ENCODE peak calls at places on chromosomes 12 and 14, in seven cellular contexts. One of them, this sample, is unnamed. For H3K4me1, the result is how much of the 10 kb centered on the place peaks cover.

GRCh38 chr14:42421377-42422078 is 814.9 kb downstream of the LRFN5 start:
- DNase-seq in Panc1: no peak
- DNase-seq in endothelial cell of umbilical vein: no peak
- DNase-seq in GM23338: no peak
- DNase-seq in prostate gland: no peak
- DNase-seq in HCT116: no peak
- DNase-seq in transverse colon: no peak
- DNase-seq in this sample: no peak

GRCh38 chr14:57831981-57832380 is 33.9 kb downstream of the SLC35F4 start:
- DNase-seq in Panc1: no peak
- DNase-seq in endothelial cell of umbilical vein: no peak
- DNase-seq in GM23338: peak
- DNase-seq in prostate gland: no peak
- DNase-seq in HCT116: no peak
- DNase-seq in transverse colon: no peak
- DNase-seq in this sample: no peak

GRCh38 chr14:74140374-74140850 is 55.7 kb downstream of the LIN52 start:
- DNase-seq in Panc1: no peak
- DNase-seq in endothelial cell of umbilical vein: peak
- DNase-seq in GM23338: peak
- DNase-seq in prostate gland: no peak
- DNase-seq in HCT116: no peak
- DNase-seq in transverse colon: peak
- DNase-seq in this sample: peak

GRCh38 chr14:55964081-55964480 is 154.1 kb upstream of the PELI2 start:
- DNase-seq in Panc1: no peak
- DNase-seq in endothelial cell of umbilical vein: no peak
- DNase-seq in GM23338: no peak
- DNase-seq in prostate gland: no peak
- DNase-seq in HCT116: no peak
- DNase-seq in transverse colon: no peak
- DNase-seq in this sample: no peak

GRCh38 chr14:23577710-23578392 is 739 bp downstream of the JPH4 start:
- DNase-seq in Panc1: no peak
- DNase-seq in endothelial cell of umbilical vein: no peak
- DNase-seq in GM23338: peak
- DNase-seq in prostate gland: no peak
- DNase-seq in HCT116: no peak
- DNase-seq in transverse colon: no peak
- DNase-seq in this sample: peak

GRCh38 chr12:22670762-22671161 is 45.8 kb downstream of the ETNK1 start:
- DNase-seq in Panc1: no peak
- DNase-seq in endothelial cell of umbilical vein: peak
- DNase-seq in GM23338: no peak
- DNase-seq in prostate gland: no peak
- DNase-seq in HCT116: no peak
- DNase-seq in transverse colon: no peak
- DNase-seq in this sample: no peak

GRCh38 chr14:52442602-52443001 is 109.7 kb downstream of the TXNDC16 start:
- DNase-seq in Panc1: no peak
- DNase-seq in endothelial cell of umbilical vein: no peak
- DNase-seq in GM23338: no peak
- DNase-seq in prostate gland: no peak
- DNase-seq in HCT116: no peak
- DNase-seq in transverse colon: no peak
- DNase-seq in this sample: no peak

GRCh38 chr12:26987634-26988424 is 26.4 kb downstream of the TM7SF3 start:
- DNase-seq in Panc1: no peak
- DNase-seq in endothelial cell of umbilical vein: no peak
- DNase-seq in GM23338: no peak
- DNase-seq in prostate gland: no peak
- DNase-seq in HCT116: no peak
- DNase-seq in transverse colon: no peak
- DNase-seq in this sample: no peak

GRCh38 chr12:65004270-65004669 is 116.8 kb downstream of the WIF1 start:
- DNase-seq in Panc1: no peak
- DNase-seq in endothelial cell of umbilical vein: no peak
- DNase-seq in GM23338: no peak
- DNase-seq in prostate gland: peak
- DNase-seq in HCT116: no peak
- DNase-seq in transverse colon: no peak
- DNase-seq in this sample: no peak

GRCh38 chr14:31024042-31024480 is 1.4 kb upstream of the AP4S1 start:
- DNase-seq in Panc1: no peak
- DNase-seq in endothelial cell of umbilical vein: peak
- DNase-seq in GM23338: no peak
- DNase-seq in prostate gland: no peak
- DNase-seq in HCT116: no peak
- DNase-seq in transverse colon: no peak
- DNase-seq in this sample: no peak

GRCh38 chr14:32077081-32078029 is at the start of gene ARHGAP5:
- DNase-seq in Panc1: no peak
- DNase-seq in endothelial cell of umbilical vein: peak
- DNase-seq in GM23338: peak
- DNase-seq in prostate gland: no peak
- DNase-seq in HCT116: no peak
- DNase-seq in transverse colon: peak
- DNase-seq in this sample: peak

GRCh38 chr12:56042430-56043203 is 899 bp downstream of the RPS26 start:
- DNase-seq in Panc1: no peak
- DNase-seq in endothelial cell of umbilical vein: no peak
- DNase-seq in GM23338: no peak
- DNase-seq in prostate gland: no peak
- DNase-seq in HCT116: no peak
- DNase-seq in transverse colon: peak
- DNase-seq in this sample: no peak

GRCh38 chr14:74582910-74583581 is 29.0 kb downstream of the LTBP2 start:
- DNase-seq in Panc1: no peak
- DNase-seq in endothelial cell of umbilical vein: peak
- DNase-seq in GM23338: no peak
- DNase-seq in prostate gland: no peak
- DNase-seq in HCT116: no peak
- DNase-seq in transverse colon: no peak
- DNase-seq in this sample: no peak

GRCh38 chr14:64778114-64778754 is 74.0 kb downstream of the PLEKHG3 start:
- DNase-seq in Panc1: no peak
- DNase-seq in endothelial cell of umbilical vein: no peak
- DNase-seq in GM23338: no peak
- DNase-seq in prostate gland: no peak
- DNase-seq in HCT116: no peak
- DNase-seq in transverse colon: no peak
- DNase-seq in this sample: no peak

GRCh38 chr12:117328556-117329100 is 32.8 kb downstream of the NOS1 start:
- DNase-seq in Panc1: no peak
- DNase-seq in endothelial cell of umbilical vein: no peak
- DNase-seq in GM23338: no peak
- DNase-seq in prostate gland: no peak
- DNase-seq in HCT116: no peak
- DNase-seq in transverse colon: no peak
- DNase-seq in this sample: no peak

GRCh38 chr14:50425816-50426215 is 29.1 kb upstream of the CDKL1 start:
- DNase-seq in Panc1: no peak
- DNase-seq in endothelial cell of umbilical vein: no peak
- DNase-seq in GM23338: no peak
- DNase-seq in prostate gland: no peak
- DNase-seq in HCT116: no peak
- DNase-seq in transverse colon: no peak
- DNase-seq in this sample: no peak

GRCh38 chr14:103973354-103973753 is 31.0 kb upstream of the RD3L start:
- DNase-seq in Panc1: no peak
- DNase-seq in endothelial cell of umbilical vein: no peak
- DNase-seq in GM23338: no peak
- DNase-seq in prostate gland: no peak
- DNase-seq in HCT116: no peak
- DNase-seq in transverse colon: no peak
- DNase-seq in this sample: no peak

GRCh38 chr12:93847517-93848452 is 170.6 kb downstream of the CRADD start:
- DNase-seq in Panc1: no peak
- DNase-seq in endothelial cell of umbilical vein: no peak
- DNase-seq in GM23338: no peak
- DNase-seq in prostate gland: no peak
- DNase-seq in HCT116: no peak
- DNase-seq in transverse colon: no peak
- DNase-seq in this sample: no peak

GRCh38 chr14:32478027-32478426 is 148.9 kb downstream of the AKAP6 start:
- DNase-seq in Panc1: no peak
- DNase-seq in endothelial cell of umbilical vein: no peak
- DNase-seq in GM23338: no peak
- DNase-seq in prostate gland: no peak
- DNase-seq in HCT116: no peak
- DNase-seq in transverse colon: no peak
- DNase-seq in this sample: no peak

GRCh38 chr14:105315941-105316562 is 1.5 kb downstream of the PACS2 start:
- DNase-seq in Panc1: no peak
- DNase-seq in endothelial cell of umbilical vein: no peak
- DNase-seq in GM23338: no peak
- DNase-seq in prostate gland: no peak
- DNase-seq in HCT116: no peak
- DNase-seq in transverse colon: no peak
- DNase-seq in this sample: no peak

GRCh38 chr14:56840221-56840620 is 29.9 kb upstream of the OTX2 start:
- DNase-seq in Panc1: no peak
- DNase-seq in endothelial cell of umbilical vein: no peak
- DNase-seq in GM23338: no peak
- DNase-seq in prostate gland: no peak
- DNase-seq in HCT116: no peak
- DNase-seq in transverse colon: no peak
- DNase-seq in this sample: no peak

GRCh38 chr12:91331371-91331770 is 148.8 kb upstream of the DCN start:
- DNase-seq in Panc1: no peak
- DNase-seq in endothelial cell of umbilical vein: no peak
- DNase-seq in GM23338: no peak
- DNase-seq in prostate gland: no peak
- DNase-seq in HCT116: no peak
- DNase-seq in transverse colon: no peak
- DNase-seq in this sample: no peak

GRCh38 chr12:113088037-113088436 is 31.5 kb downstream of the DTX1 start:
- DNase-seq in Panc1: no peak
- DNase-seq in endothelial cell of umbilical vein: no peak
- DNase-seq in GM23338: no peak
- DNase-seq in prostate gland: no peak
- DNase-seq in HCT116: no peak
- DNase-seq in transverse colon: no peak
- DNase-seq in this sample: no peak

GRCh38 chr14:60657609-60657983 is 8.3 kb upstream of the SIX1 start:
- DNase-seq in Panc1: no peak
- DNase-seq in endothelial cell of umbilical vein: no peak
- DNase-seq in GM23338: peak
- DNase-seq in prostate gland: no peak
- DNase-seq in HCT116: no peak
- DNase-seq in transverse colon: no peak
- DNase-seq in this sample: no peak

GRCh38 chr12:64883264-64884163 is 59.1 kb downstream of the TBC1D30 start:
- DNase-seq in Panc1: no peak
- DNase-seq in endothelial cell of umbilical vein: no peak
- DNase-seq in GM23338: peak
- DNase-seq in prostate gland: no peak
- DNase-seq in HCT116: no peak
- DNase-seq in transverse colon: no peak
- DNase-seq in this sample: no peak

GRCh38 chr14:69183735-69184134 is 7.6 kb upstream of the EXD2 start:
- DNase-seq in Panc1: no peak
- DNase-seq in endothelial cell of umbilical vein: no peak
- DNase-seq in GM23338: peak
- DNase-seq in prostate gland: no peak
- DNase-seq in HCT116: no peak
- DNase-seq in transverse colon: no peak
- DNase-seq in this sample: no peak

GRCh38 chr14:25461780-25462179 is 411.8 kb upstream of the STXBP6 start:
- DNase-seq in Panc1: no peak
- DNase-seq in endothelial cell of umbilical vein: no peak
- DNase-seq in GM23338: peak
- DNase-seq in prostate gland: no peak
- DNase-seq in HCT116: no peak
- DNase-seq in transverse colon: no peak
- DNase-seq in this sample: no peak
- TF ChIP-seq POLR2AphosphoS5 in Panc1: no peak
- TF ChIP-seq POLR2AphosphoS5 in endothelial cell of umbilical vein: no peak
- TF ChIP-seq POLR2AphosphoS5 in GM23338: no peak
- TF ChIP-seq POLR2AphosphoS5 in prostate gland: no peak
- TF ChIP-seq POLR2AphosphoS5 in HCT116: no peak
- TF ChIP-seq POLR2AphosphoS5 in transverse colon: no peak
- TF ChIP-seq POLR2AphosphoS5 in this sample: no peak

GRCh38 chr14:38425324-38425976 is 169.6 kb upstream of the CLEC14A start:
- DNase-seq in Panc1: no peak
- DNase-seq in endothelial cell of umbilical vein: no peak
- DNase-seq in GM23338: no peak
- DNase-seq in prostate gland: no peak
- DNase-seq in HCT116: no peak
- DNase-seq in transverse colon: no peak
- DNase-seq in this sample: no peak
- H3K4me1 ChIP-seq in Panc1: under half
- H3K4me1 ChIP-seq in endothelial cell of umbilical vein: under half
- H3K4me1 ChIP-seq in GM23338: under half
- H3K4me1 ChIP-seq in prostate gland: under half
- H3K4me1 ChIP-seq in HCT116: under half
- H3K4me1 ChIP-seq in transverse colon: under half
- H3K4me1 ChIP-seq in this sample: under half

GRCh38 chr12:116222358-116222757 is 55.1 kb downstream of the MED13L start:
- DNase-seq in Panc1: peak
- DNase-seq in endothelial cell of umbilical vein: peak
- DNase-seq in GM23338: no peak
- DNase-seq in prostate gland: peak
- DNase-seq in HCT116: peak
- DNase-seq in transverse colon: peak
- DNase-seq in this sample: peak
- TF ChIP-seq POLR2AphosphoS5 in Panc1: no peak
- TF ChIP-seq POLR2AphosphoS5 in endothelial cell of umbilical vein: no peak
- TF ChIP-seq POLR2AphosphoS5 in GM23338: no peak
- TF ChIP-seq POLR2AphosphoS5 in prostate gland: peak
- TF ChIP-seq POLR2AphosphoS5 in HCT116: peak
- TF ChIP-seq POLR2AphosphoS5 in transverse colon: peak
- TF ChIP-seq POLR2AphosphoS5 in this sample: no peak

GRCh38 chr14:80570930-80571298 is 359.6 kb upstream of the DIO2 start:
- DNase-seq in Panc1: no peak
- DNase-seq in endothelial cell of umbilical vein: no peak
- DNase-seq in GM23338: no peak
- DNase-seq in prostate gland: no peak
- DNase-seq in HCT116: no peak
- DNase-seq in transverse colon: no peak
- DNase-seq in this sample: no peak

GRCh38 chr14:80575763-80576162 is 364.5 kb upstream of the DIO2 start:
- DNase-seq in Panc1: no peak
- DNase-seq in endothelial cell of umbilical vein: no peak
- DNase-seq in GM23338: no peak
- DNase-seq in prostate gland: no peak
- DNase-seq in HCT116: no peak
- DNase-seq in transverse colon: no peak
- DNase-seq in this sample: no peak

GRCh38 chr14:80576401-80576800 is 365.1 kb upstream of the DIO2 start:
- DNase-seq in Panc1: no peak
- DNase-seq in endothelial cell of umbilical vein: no peak
- DNase-seq in GM23338: no peak
- DNase-seq in prostate gland: no peak
- DNase-seq in HCT116: no peak
- DNase-seq in transverse colon: no peak
- DNase-seq in this sample: no peak

GRCh38 chr14:80567905-80568512 is 356.7 kb upstream of the DIO2 start:
- DNase-seq in Panc1: no peak
- DNase-seq in endothelial cell of umbilical vein: no peak
- DNase-seq in GM23338: no peak
- DNase-seq in prostate gland: no peak
- DNase-seq in HCT116: peak
- DNase-seq in transverse colon: no peak
- DNase-seq in this sample: no peak

GRCh38 chr14:80572666-80573065 is 361.4 kb upstream of the DIO2 start:
- DNase-seq in Panc1: no peak
- DNase-seq in endothelial cell of umbilical vein: no peak
- DNase-seq in GM23338: peak
- DNase-seq in prostate gland: no peak
- DNase-seq in HCT116: no peak
- DNase-seq in transverse colon: no peak
- DNase-seq in this sample: no peak
- H3K4me1 ChIP-seq in Panc1: under half
- H3K4me1 ChIP-seq in endothelial cell of umbilical vein: under half
- H3K4me1 ChIP-seq in GM23338: under half
- H3K4me1 ChIP-seq in prostate gland: under half
- H3K4me1 ChIP-seq in HCT116: under half
- H3K4me1 ChIP-seq in transverse colon: under half
- H3K4me1 ChIP-seq in this sample: under half